ENCODE peak calls at places on chromosomes 11 and 22, in five cellular contexts. A is HCT116, U is HepG2, X is K562, L is H1. Z is an unnamed sample.

GRCh38 chr11:57775474-57775873 is 13.9 kb downstream of the CTNND1 start:
- DNase-seq in A (no peak), U (no peak), X (no peak), L (no peak), Z (peak; percentile 54)

GRCh38 chr22:44276706-44277403 is 35.9 kb downstream of the SHISAL1 start:
- DNase-seq in A (no peak), U (no peak), X (no peak), L (no peak), Z (no peak)

GRCh38 chr11:16126361-16126760 is 230.0 kb downstream of the SOX6 start:
- DNase-seq in A (no peak), U (peak; percentile 82), X (no peak), L (no peak), Z (no peak)

GRCh38 chr11:118757881-118758399 is 33.0 kb downstream of the DDX6 start:
- DNase-seq in A (no peak), U (no peak), X (no peak), L (no peak), Z (no peak)

GRCh38 chr22:41828516-41828915 is 4.4 kb upstream of the SREBF2 start:
- DNase-seq in A (no peak), U (no peak), X (no peak), L (no peak), Z (no peak)

GRCh38 chr11:120657306-120658070 is 145.9 kb downstream of the GRIK4 start:
- DNase-seq in A (no peak), U (no peak), X (no peak), L (no peak), Z (no peak)

GRCh38 chr22:42202669-42203068 is 67.8 kb downstream of the TCF20 start:
- DNase-seq in A (no peak), U (no peak), X (no peak), L (no peak), Z (no peak)

GRCh38 chr11:56624661-56625110 is 10.0 kb upstream of the OR5M1 start:
- DNase-seq in A (no peak), U (peak; percentile 55), X (peak; percentile 13), L (no peak), Z (peak; percentile 16)

GRCh38 chr11:65493367-65494176 is 5.3 kb upstream of the MALAT1 start:
- DNase-seq in A (peak; percentile 94), U (peak; percentile 80), X (no peak), L (no peak), Z (peak; percentile 70)

GRCh38 chr11:69000391-69000790 is 12.7 kb downstream of the MRGPRF start:
- DNase-seq in A (no peak), U (no peak), X (no peak), L (no peak), Z (no peak)

GRCh38 chr22:37547249-37547741 is 13.0 kb upstream of the CDC42EP1 start:
- DNase-seq in A (no peak), U (no peak), X (no peak), L (no peak), Z (no peak)

GRCh38 chr11:58719406-58720117 is 12.2 kb downstream of the GLYAT start:
- DNase-seq in A (no peak), U (no peak), X (no peak), L (no peak), Z (no peak)

GRCh38 chr11:115284766-115285165 is 219.4 kb downstream of the CADM1 start:
- DNase-seq in A (no peak), U (no peak), X (no peak), L (no peak), Z (no peak)

GRCh38 chr11:25838918-25839611 is 492.9 kb upstream of the ANO3 start:
- DNase-seq in A (no peak), U (no peak), X (no peak), L (no peak), Z (no peak)

GRCh38 chr11:15793032-15793996 is 563.0 kb downstream of the SOX6 start:
- DNase-seq in A (no peak), U (no peak), X (no peak), L (no peak), Z (no peak)

GRCh38 chr11:82986491-82986890 is 85.0 kb downstream of the DDIAS start:
- DNase-seq in A (no peak), U (no peak), X (no peak), L (no peak), Z (no peak)

GRCh38 chr11:75920886-75921285 is 105.9 kb downstream of the UVRAG start:
- DNase-seq in A (no peak), U (no peak), X (no peak), L (no peak), Z (no peak)

GRCh38 chr11:123159146-123159857 is 35.7 kb downstream of the CLMP start:
- DNase-seq in A (no peak), U (no peak), X (no peak), L (no peak), Z (no peak)

GRCh38 chr11:132941024-132941646 is 591.2 kb downstream of the OPCML start:
- DNase-seq in A (no peak), U (no peak), X (peak; percentile 33), L (no peak), Z (peak; percentile 60)

GRCh38 chr11:86577663-86578636 is 94.5 kb downstream of the ME3 start:
- DNase-seq in A (peak; percentile 58), U (peak; percentile 81), X (no peak), L (no peak), Z (no peak)

GRCh38 chr11:128336203-128336602 is 251.2 kb downstream of the ETS1 start:
- DNase-seq in A (no peak), U (peak; percentile 44), X (no peak), L (no peak), Z (no peak)

GRCh38 chr22:40213478-40213877 is 35.8 kb downstream of the TNRC6B start:
- DNase-seq in A (no peak), U (no peak), X (no peak), L (no peak), Z (no peak)

GRCh38 chr11:119599864-119600593 is 129.0 kb downstream of the NECTIN1 start:
- DNase-seq in A (no peak), U (no peak), X (no peak), L (no peak), Z (no peak)

GRCh38 chr22:41656515-41656914 is 32.2 kb downstream of the SNU13 start:
- DNase-seq in A (no peak), U (no peak), X (no peak), L (no peak), Z (no peak)

GRCh38 chr11:86067230-86068137 is 1.4 kb downstream of the PICALM start:
- DNase-seq in A (no peak), U (peak; percentile 83), X (peak; percentile 18), L (no peak), Z (peak; percentile 31)

GRCh38 chr11:3710485-3711259 is 39.5 kb upstream of the CHRNA10 start:
- DNase-seq in A (no peak), U (no peak), X (no peak), L (no peak), Z (no peak)

GRCh38 chr11:79173615-79174014 is 267.2 kb downstream of the TENM4 start:
- DNase-seq in A (no peak), U (no peak), X (no peak), L (no peak), Z (no peak)

GRCh38 chr11:75490221-75491181 is 35.2 kb downstream of the GDPD5 start:
- DNase-seq in A (no peak), U (no peak), X (no peak), L (peak; percentile 62), Z (no peak)

GRCh38 chr11:61309739-61310138 is 14.6 kb upstream of the VWCE start:
- DNase-seq in A (no peak), U (no peak), X (no peak), L (no peak), Z (no peak)

GRCh38 chr22:37563153-37564081 is 3.1 kb downstream of the CDC42EP1 start:
- DNase-seq in A (peak; percentile 57), U (peak; percentile 97), X (peak; percentile 29), L (no peak), Z (peak; percentile 46)

GRCh38 chr11:88103337-88104206 is 71.7 kb downstream of the RAB38 start:
- DNase-seq in A (peak; percentile 85), U (peak; percentile 52), X (peak; percentile 35), L (peak; percentile 65), Z (no peak)
- TF ChIP-seq JUND in A (no peak), U (no peak), X (no peak), L (peak; percentile 22), Z (no peak)

GRCh38 chr22:47245786-47246185 is 483.3 kb downstream of the TBC1D22A start:
- DNase-seq in A (no peak), U (no peak), X (no peak), L (no peak), Z (no peak)
- TF ChIP-seq JUND in A (no peak), U (no peak), X (no peak), L (no peak), Z (no peak)

GRCh38 chr11:97871816-97872215 is 1148.9 kb upstream of the CNTN5 start:
- DNase-seq in A (no peak), U (no peak), X (no peak), L (no peak), Z (no peak)
- TF ChIP-seq JUND in A (no peak), U (no peak), X (no peak), L (no peak), Z (no peak)

DNA sequence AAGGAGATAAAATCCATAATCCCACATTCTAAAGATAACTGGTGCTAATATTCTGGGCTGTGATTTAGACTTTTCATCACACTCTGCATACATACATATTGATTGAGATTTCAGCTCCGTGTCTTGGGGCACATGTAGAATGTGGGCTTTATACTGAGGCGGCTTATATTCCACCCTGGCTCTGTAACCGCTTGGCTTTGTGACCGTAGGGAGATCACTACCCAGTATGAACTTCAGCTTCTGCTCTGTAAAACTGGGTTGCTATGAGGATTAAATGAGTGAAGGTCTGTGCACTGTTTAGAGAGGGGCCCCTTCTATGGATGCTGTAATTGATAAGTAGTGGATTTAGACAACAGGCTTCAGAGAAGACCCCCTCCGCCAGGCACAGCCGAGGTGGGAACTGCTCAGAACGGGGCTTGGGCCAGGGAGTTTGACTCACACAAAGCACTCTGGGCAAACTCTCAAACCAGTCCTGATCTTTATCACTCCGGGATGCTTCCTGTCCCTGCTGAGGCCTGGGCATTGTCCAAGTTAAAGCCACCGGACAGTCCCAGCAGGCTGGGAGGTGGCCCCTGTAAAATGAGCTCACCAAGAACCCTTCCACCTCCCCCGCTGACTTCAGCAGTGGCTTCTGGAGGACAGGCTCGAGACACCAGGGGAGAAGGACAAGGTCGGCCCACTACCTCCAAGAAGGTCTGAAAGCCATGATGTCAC is 17.2 kb downstream of the KIAA1671 start:
- DNase-seq in A (peak; percentile 56), U (peak; percentile 60), X (no peak), L (no peak), Z (peak; percentile 90)
- TF ChIP-seq JUND in A (no peak), U (no peak), X (no peak), L (no peak), Z (peak; percentile 11)

DNA sequence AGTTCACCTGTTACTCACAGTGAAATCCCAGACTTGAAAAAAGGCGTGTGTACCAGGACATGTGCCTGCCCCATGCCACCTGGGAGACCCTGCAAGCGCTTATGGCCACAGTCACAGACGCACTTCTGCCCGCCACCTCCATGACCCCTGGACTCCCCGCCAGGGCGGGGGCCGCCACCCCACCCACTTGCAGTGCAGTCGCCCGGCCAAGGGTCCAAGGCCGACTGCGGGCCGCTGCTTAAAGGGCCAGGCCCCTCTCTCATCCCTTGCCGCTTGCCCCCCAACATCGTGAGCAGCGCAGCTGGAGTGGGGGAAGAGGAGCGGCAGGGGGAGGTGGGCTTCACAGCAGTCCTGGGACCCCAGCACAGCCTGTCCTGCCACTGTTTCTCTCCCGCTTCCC is 10.8 kb downstream of the DUSP8 start:
- DNase-seq in A (no peak), U (no peak), X (no peak), L (no peak), Z (no peak)
- TF ChIP-seq JUND in A (no peak), U (no peak), X (no peak), L (no peak), Z (no peak)

Z was measured in T47D.